ENCODE peak calls at places on chromosomes 6 and 20, in six cellular contexts. F is tibial nerve; J is left ventricle myocardium inferior; W is naive thymus-derived CD4-positive, alpha-beta T cell; A is body of pancreas; D is OCI-LY7. Y is an unnamed sample.

GRCh38 chr6:2596222-2596621 is 154.5 kb downstream of the MYLK4 start:
- DNase-seq in W (no peak), D (peak), J (no peak), A (no peak), F (no peak), Y (no peak)

GRCh38 chr6:100633096-100633766 is 168.5 kb upstream of the SIM1 start:
- DNase-seq in W (no peak), A (no peak), J (no peak), F (no peak), D (no peak), Y (no peak)

GRCh38 chr20:45489083-45489531 is 19.6 kb downstream of the WFDC2 start:
- DNase-seq in F (no peak), J (no peak), A (no peak), W (no peak), D (no peak), Y (no peak)

GRCh38 chr6:10633216-10633615 is 61.2 kb downstream of the C6orf52 start:
- DNase-seq in D (no peak), F (no peak), W (no peak), A (no peak), J (no peak), Y (no peak)

GRCh38 chr20:50708845-50709555 is 17.7 kb upstream of the RIPOR3 start:
- DNase-seq in F (no peak), D (no peak), A (peak), J (no peak), W (no peak), Y (no peak)

GRCh38 chr6:68572525-68572924 is 62.6 kb upstream of the ADGRB3 start:
- DNase-seq in D (peak), J (no peak), F (no peak), W (no peak), A (peak), Y (no peak)

GRCh38 chr6:107670792-107671199 is 153.3 kb downstream of the SCML4 start:
- DNase-seq in W (no peak), A (peak), D (peak), F (peak), J (peak), Y (peak)

GRCh38 chr20:37804584-37805566 is 98.1 kb upstream of the VSTM2L start:
- DNase-seq in W (no peak), A (no peak), F (no peak), J (no peak), D (peak), Y (no peak)

GRCh38 chr20:50689864-50690263 is 1.5 kb downstream of the RIPOR3 start:
- DNase-seq in A (peak), J (peak), F (peak), W (no peak), D (no peak), Y (peak)

GRCh38 chr6:152863618-152864326 is 113.2 kb downstream of the VIP start:
- DNase-seq in A (peak), J (peak), D (peak), F (peak), W (peak), Y (peak)

GRCh38 chr6:27720607-27721580 is 191.3 kb downstream of the OR2B2 start:
- DNase-seq in A (no peak), F (no peak), J (no peak), D (no peak), W (no peak), Y (no peak)

GRCh38 chr6:41729624-41730023 is 5.8 kb downstream of the TFEB start:
- DNase-seq in F (no peak), A (no peak), W (no peak), D (no peak), J (no peak), Y (peak)

DNA sequence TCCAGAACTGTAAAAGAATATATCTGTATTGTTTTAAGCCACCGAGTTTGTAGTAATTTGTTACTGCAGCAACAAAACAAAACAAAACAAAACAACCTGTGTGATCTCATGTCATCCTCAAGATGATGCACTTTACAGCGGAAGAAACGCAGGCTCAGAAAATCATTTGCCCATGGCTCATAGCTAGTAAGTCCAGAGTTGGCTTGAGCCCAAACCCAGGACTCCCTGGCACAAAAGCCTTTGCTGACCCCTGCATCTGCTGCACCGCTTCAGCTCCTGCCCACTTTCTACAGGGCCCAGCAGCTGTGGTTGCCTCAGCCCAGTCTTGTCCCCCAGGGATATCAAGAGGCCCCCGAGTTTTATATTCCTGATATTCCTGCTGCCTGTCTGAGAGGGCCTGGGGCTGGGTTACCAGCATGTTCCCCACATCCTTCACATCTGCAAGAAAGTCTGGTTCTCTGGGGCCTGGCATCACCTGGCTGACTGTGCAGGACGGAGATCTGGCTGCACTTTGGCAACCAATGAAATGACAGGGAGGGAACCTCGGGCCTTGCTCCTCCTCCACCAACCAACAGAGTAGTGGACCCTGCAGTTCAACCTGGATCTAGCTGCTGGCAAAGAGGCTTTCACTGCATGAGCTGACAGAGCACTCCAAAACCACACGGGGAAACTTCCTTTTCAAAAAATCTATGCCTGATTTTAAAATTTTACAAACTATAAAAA is 56.8 kb downstream of the JPH2 start:
- DNase-seq in D (no peak), F (no peak), W (no peak), A (no peak), J (no peak), Y (no peak)
- H3K27ac ChIP-seq in D (no peak), F (no peak), W (no peak), A (no peak), J (peak), Y (peak)

GRCh38 chr6:147834377-147834776 is 325.9 kb downstream of the SAMD5 start:
- DNase-seq in F (no peak), W (no peak), J (no peak), A (no peak), D (no peak), Y (no peak)
- H3K4me3 ChIP-seq in F (no peak), W (no peak), J (no peak), A (no peak), D (no peak), Y (no peak)

GRCh38 chr20:61791995-61792394 is 273.7 kb downstream of the TAF4 start:
- DNase-seq in J (no peak), W (no peak), F (no peak), D (no peak), A (no peak), Y (peak)
- H3K27ac ChIP-seq in J (no peak), W (no peak), F (no peak), D (no peak), A (no peak), Y (no peak)

DNA sequence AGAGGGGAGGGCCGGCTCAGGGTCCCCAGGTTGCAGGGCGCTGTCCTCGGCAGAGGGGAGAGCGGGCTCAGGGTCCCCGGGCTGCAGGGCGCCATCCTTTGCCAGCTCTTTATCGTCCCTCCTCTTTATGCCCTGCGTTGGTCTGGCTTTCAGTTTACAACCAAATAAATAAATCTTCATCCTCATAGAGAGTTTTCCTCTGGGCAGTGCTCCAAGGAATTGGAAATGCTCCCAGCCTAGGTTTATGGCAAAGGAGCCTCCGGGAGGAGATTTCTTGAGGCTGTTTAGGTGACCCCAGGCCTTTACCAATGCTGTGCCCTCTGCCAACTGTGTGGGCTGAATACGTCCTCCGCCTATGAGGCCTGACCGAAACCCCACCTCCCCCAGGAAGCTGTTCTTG is 60.2 kb downstream of the CHMP4B start:
- DNase-seq in J (no peak), D (no peak), A (no peak), F (no peak), W (no peak), Y (no peak)
- H3K4me3 ChIP-seq in J (no peak), D (no peak), A (no peak), F (peak), W (no peak), Y (no peak)

GRCh38 chr20:62160253-62160652 is 16.7 kb downstream of the SS18L1 start:
- DNase-seq in J (no peak), D (no peak), F (no peak), W (no peak), A (no peak), Y (no peak)

GRCh38 chr20:62158541-62158940 is 15.0 kb downstream of the SS18L1 start:
- DNase-seq in J (no peak), A (no peak), W (no peak), D (no peak), F (no peak), Y (no peak)

GRCh38 chr20:62159835-62160234 is 16.3 kb downstream of the SS18L1 start:
- DNase-seq in A (no peak), F (no peak), D (no peak), J (no peak), W (no peak), Y (no peak)

GRCh38 chr20:62158088-62158400 is 14.5 kb downstream of the SS18L1 start:
- DNase-seq in A (no peak), W (no peak), J (no peak), D (no peak), F (no peak), Y (no peak)

GRCh38 chr20:62159052-62159451 is 15.5 kb downstream of the SS18L1 start:
- DNase-seq in J (no peak), D (no peak), F (no peak), W (no peak), A (no peak), Y (no peak)
- H3K27ac ChIP-seq in J (no peak), D (no peak), F (no peak), W (no peak), A (no peak), Y (peak)

DNA sequence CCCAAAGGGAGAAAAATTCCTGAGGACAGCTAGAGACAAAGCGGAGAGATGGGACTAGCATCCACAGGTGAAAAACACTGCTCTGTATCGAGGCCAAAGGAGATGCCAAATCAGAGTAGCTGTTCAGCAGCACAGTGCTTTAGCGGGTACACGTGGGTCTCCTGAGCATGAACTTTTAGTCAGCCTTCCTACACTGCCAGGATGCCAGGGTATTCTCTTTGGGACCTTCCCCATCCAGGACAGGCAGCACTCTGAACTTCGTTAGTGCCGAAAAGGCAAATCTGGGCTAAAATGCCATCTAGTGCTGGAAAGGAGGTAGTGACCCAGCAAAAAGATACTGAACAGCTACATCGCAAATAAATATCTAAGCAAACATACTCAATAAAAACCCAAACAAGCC is 64.9 kb downstream of the C6orf58 start:
- DNase-seq in W (no peak), A (peak), F (no peak), J (no peak), D (peak), Y (no peak)
- H3K4me3 ChIP-seq in W (no peak), A (no peak), F (no peak), J (no peak), D (no peak), Y (no peak)

GRCh38 chr6:44050872-44051421 is 76.3 kb downstream of the MRPL14 start:
- DNase-seq in J (no peak), D (no peak), A (no peak), F (no peak), W (no peak), Y (no peak)
- H3K27ac ChIP-seq in J (peak), D (no peak), A (peak), F (no peak), W (no peak), Y (peak)

GRCh38 chr6:23282243-23283021 is 713.1 kb downstream of the HDGFL1 start:
- DNase-seq in A (no peak), D (no peak), W (no peak), F (no peak), J (no peak), Y (no peak)

GRCh38 chr6:23277521-23278227 is 708.3 kb downstream of the HDGFL1 start:
- DNase-seq in D (no peak), F (no peak), J (no peak), A (no peak), W (no peak), Y (no peak)

GRCh38 chr6:23280445-23280844 is 711.1 kb downstream of the HDGFL1 start:
- DNase-seq in F (no peak), W (no peak), D (no peak), A (no peak), J (no peak), Y (no peak)
- H3K4me3 ChIP-seq in F (no peak), W (no peak), D (no peak), A (no peak), J (no peak), Y (no peak)

DNA sequence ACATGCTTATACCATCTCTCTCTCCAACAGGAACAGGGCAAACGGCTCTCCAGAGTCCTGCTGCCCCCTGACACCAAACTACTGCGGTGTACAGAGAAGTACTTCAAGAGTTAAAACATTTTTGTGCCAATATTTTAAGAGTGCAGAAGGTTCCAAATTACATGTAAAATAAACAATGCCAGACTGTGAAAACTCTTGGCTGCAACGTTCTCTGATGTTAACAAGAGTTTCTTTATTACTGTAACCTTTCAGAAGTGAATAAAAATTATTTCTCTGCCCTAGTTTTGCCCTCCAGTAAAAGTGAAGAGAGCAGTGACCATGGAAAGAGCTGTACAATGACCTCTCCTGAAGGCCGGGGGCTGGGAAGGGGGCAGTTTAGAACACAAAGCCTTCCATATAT is 41.4 kb upstream of the FAM83C start:
- DNase-seq in J (no peak), F (no peak), D (no peak), A (no peak), W (no peak), Y (no peak)
- H3K27ac ChIP-seq in J (no peak), F (no peak), D (no peak), A (no peak), W (no peak), Y (no peak)

GRCh38 chr6:161394437-161394836 is 120.6 kb upstream of the AGPAT4 start:
- DNase-seq in W (no peak), D (no peak), A (no peak), F (no peak), J (no peak), Y (no peak)
- H3K4me3 ChIP-seq in W (no peak), D (no peak), A (no peak), F (no peak), J (no peak), Y (no peak)